ENCODE peak calls at places on chromosomes 11 and 22, in five cellular contexts. F is endothelial cell of umbilical vein, H is A549, Z is GM12878, B is HCT116. A is an unnamed sample.

GRCh38 chr11:110077866-110078325 is 15.3 kb upstream of the ZC3H12C start:
- DNase-seq in F (peak), H (no peak), Z (peak), B (no peak), A (no peak)

GRCh38 chr22:46674367-46674781 is 54.2 kb downstream of the GRAMD4 start:
- DNase-seq in F (peak), H (no peak), Z (no peak), B (no peak), A (no peak)

GRCh38 chr11:125724125-125724524 is 22.0 kb upstream of the PATE1 start:
- DNase-seq in F (peak), H (no peak), Z (no peak), B (peak), A (peak)

GRCh38 chr22:42299586-42300285 is 29.3 kb upstream of the TCF20 start:
- DNase-seq in F (no peak), H (no peak), Z (no peak), B (no peak), A (peak)

GRCh38 chr11:65288706-65289536 is 25.7 kb upstream of the CDC42EP2 start:
- DNase-seq in F (no peak), H (no peak), Z (no peak), B (no peak), A (no peak)

GRCh38 chr11:72851726-72852125 is 37.5 kb downstream of the ATG16L2 start:
- DNase-seq in F (no peak), H (no peak), Z (no peak), B (no peak), A (no peak)

GRCh38 chr22:39233736-39234120 is 11.1 kb downstream of the PDGFB start:
- DNase-seq in F (no peak), H (no peak), Z (no peak), B (no peak), A (no peak)

GRCh38 chr11:110059706-110060430 is 33.3 kb upstream of the ZC3H12C start:
- DNase-seq in F (no peak), H (no peak), Z (no peak), B (no peak), A (no peak)

GRCh38 chr22:19554834-19555404 is 30.7 kb upstream of the CLDN5 start:
- DNase-seq in F (peak), H (peak), Z (no peak), B (peak), A (no peak)

GRCh38 chr11:43393765-43394355 is 35.1 kb downstream of the TTC17 start:
- DNase-seq in F (peak), H (no peak), Z (no peak), B (no peak), A (no peak)

GRCh38 chr11:123742778-123743177 is 1.3 kb upstream of the ZNF202 start:
- DNase-seq in F (no peak), H (no peak), Z (no peak), B (no peak), A (no peak)

GRCh38 chr11:83159901-83160865 is 3.3 kb downstream of the PCF11 start:
- DNase-seq in F (peak), H (no peak), Z (no peak), B (no peak), A (peak)

GRCh38 chr11:32312206-32312817 is 123.0 kb downstream of the WT1 start:
- DNase-seq in F (peak), H (peak), Z (no peak), B (no peak), A (no peak)

GRCh38 chr11:73072935-73073481 is 69.1 kb downstream of the FCHSD2 start:
- DNase-seq in F (peak), H (peak), Z (peak), B (no peak), A (peak)

GRCh38 chr22:36191106-36191836 is 10.3 kb downstream of the APOL4 start:
- DNase-seq in F (no peak), H (no peak), Z (no peak), B (no peak), A (no peak)

GRCh38 chr11:94883878-94884277 is 89.5 kb downstream of the CWC15 start:
- DNase-seq in F (no peak), H (no peak), Z (no peak), B (no peak), A (no peak)

GRCh38 chr11:11044137-11044855 is 186.4 kb upstream of the ZBED5 start:
- DNase-seq in F (no peak), H (no peak), Z (no peak), B (no peak), A (no peak)

GRCh38 chr11:130037881-130038601 is 31.7 kb upstream of the APLP2 start:
- DNase-seq in F (peak), H (no peak), Z (no peak), B (no peak), A (no peak)

GRCh38 chr11:119361961-119362725 is 15.6 kb upstream of the MFRP start:
- DNase-seq in F (no peak), H (no peak), Z (no peak), B (no peak), A (no peak)

GRCh38 chr11:119700030-119700429 is 29.0 kb downstream of the NECTIN1 start:
- DNase-seq in F (no peak), H (no peak), Z (no peak), B (no peak), A (no peak)

GRCh38 chr11:85423331-85423730 is 203.8 kb downstream of the DLG2 start:
- DNase-seq in F (no peak), H (no peak), Z (no peak), B (no peak), A (no peak)

GRCh38 chr11:113593698-113594308 is 112.3 kb downstream of the TMPRSS5 start:
- DNase-seq in F (no peak), H (no peak), Z (peak), B (no peak), A (peak)

GRCh38 chr22:32674925-32675825 is 126.3 kb upstream of the TIMP3 start:
- DNase-seq in F (no peak), H (no peak), Z (no peak), B (no peak), A (peak)

GRCh38 chr22:30751529-30751928 is 56.9 kb downstream of the OSBP2 start:
- DNase-seq in F (no peak), H (no peak), Z (no peak), B (no peak), A (no peak)

GRCh38 chr11:61334434-61335354 is 1.7 kb downstream of the TKFC start:
- DNase-seq in F (no peak), H (no peak), Z (no peak), B (no peak), A (peak)

DNA sequence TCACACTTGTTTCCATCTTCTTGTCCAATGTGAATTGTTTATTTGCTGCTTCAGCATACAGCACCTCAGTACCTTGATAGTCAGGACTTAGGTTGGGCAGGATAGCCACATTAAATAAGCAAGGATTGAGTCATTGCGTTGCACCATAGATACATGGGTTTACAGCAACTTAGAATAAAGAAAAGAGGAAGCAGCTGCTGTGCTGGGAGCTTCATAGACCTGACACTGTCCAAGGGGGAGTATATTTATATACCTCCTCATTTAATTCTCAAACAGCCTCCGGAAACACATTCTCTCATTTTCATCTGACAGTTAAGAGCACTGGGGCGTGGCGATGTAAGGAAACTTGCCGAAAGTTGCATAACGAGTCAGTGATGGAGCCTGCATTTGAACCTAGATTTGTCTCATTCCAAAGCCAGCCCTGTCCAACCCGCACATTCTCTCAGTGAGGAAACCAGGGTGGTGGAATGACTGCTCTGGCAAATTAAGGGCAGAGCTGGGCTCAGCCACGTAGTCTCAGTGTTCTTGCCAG is 42.2 kb downstream of the UBASH3B start:
- DNase-seq in F (no peak), H (peak), Z (no peak), B (no peak), A (peak)
- TF ChIP-seq POLR2A in F (no peak), H (no peak), Z (no peak), B (no peak), A (peak)

GRCh38 chr22:26170795-26171194 is 1.5 kb downstream of the SEZ6L start:
- DNase-seq in F (no peak), H (no peak), Z (no peak), B (no peak), A (peak)

GRCh38 chr22:26169312-26170111 is at the start of gene SEZ6L:
- DNase-seq in F (no peak), H (no peak), Z (no peak), B (no peak), A (peak)

GRCh38 chr22:26174280-26174679 is 5.0 kb downstream of the SEZ6L start:
- DNase-seq in F (no peak), H (peak), Z (no peak), B (no peak), A (peak)

GRCh38 chr22:26170112-26170492 is 840 bp downstream of the SEZ6L start:
- DNase-seq in F (no peak), H (no peak), Z (no peak), B (no peak), A (peak)

GRCh38 chr22:26172389-26172990 is 3.2 kb downstream of the SEZ6L start:
- DNase-seq in F (peak), H (peak), Z (no peak), B (peak), A (peak)
- TF ChIP-seq MAX in F (no peak), H (no peak), Z (no peak), B (no peak), A (no peak)

DNA sequence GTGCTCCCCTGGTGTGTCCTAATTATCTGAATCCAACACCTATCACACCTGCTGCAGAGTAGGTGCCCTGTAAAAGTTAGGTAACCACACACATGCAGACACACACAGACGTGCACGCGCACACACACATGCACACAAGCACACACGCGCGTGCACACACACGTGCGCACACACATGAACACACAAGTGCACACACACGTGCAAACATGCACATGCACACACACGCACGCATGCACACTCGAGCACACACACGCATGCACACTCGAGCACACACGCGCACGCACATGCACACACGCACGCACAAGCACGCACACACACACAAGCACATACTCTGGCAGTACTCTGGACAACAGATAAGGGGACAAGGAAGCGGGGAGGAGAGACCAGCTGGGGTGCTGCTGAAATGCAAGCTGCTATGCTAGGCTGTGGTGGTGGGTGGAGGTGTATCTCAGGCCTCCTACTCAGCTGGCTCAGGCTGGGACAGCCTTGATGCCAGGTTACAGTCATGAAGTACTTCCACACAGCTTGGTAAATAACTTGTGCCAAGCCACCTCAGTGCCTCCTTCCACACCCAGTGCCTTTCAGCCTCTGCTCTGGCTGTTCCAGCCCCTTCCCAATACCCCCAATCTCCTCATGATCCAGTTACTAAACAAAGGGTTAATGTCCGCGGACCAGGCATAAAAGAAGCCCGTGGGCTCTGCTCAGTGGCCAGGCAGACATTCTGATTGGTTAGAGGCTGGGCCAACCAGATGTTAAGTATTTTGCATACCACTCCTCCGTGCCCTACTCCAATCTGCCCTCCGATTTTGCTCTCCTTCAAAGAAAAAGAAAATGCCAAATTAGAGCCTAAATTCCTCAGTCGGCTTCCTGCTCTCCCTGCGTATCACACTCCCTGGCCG is 374.1 kb downstream of the TENM4 start:
- DNase-seq in F (peak), H (no peak), Z (no peak), B (no peak), A (no peak)
- H3K4me3 ChIP-seq in F (no peak), H (no peak), Z (no peak), B (no peak), A (no peak)

DNA sequence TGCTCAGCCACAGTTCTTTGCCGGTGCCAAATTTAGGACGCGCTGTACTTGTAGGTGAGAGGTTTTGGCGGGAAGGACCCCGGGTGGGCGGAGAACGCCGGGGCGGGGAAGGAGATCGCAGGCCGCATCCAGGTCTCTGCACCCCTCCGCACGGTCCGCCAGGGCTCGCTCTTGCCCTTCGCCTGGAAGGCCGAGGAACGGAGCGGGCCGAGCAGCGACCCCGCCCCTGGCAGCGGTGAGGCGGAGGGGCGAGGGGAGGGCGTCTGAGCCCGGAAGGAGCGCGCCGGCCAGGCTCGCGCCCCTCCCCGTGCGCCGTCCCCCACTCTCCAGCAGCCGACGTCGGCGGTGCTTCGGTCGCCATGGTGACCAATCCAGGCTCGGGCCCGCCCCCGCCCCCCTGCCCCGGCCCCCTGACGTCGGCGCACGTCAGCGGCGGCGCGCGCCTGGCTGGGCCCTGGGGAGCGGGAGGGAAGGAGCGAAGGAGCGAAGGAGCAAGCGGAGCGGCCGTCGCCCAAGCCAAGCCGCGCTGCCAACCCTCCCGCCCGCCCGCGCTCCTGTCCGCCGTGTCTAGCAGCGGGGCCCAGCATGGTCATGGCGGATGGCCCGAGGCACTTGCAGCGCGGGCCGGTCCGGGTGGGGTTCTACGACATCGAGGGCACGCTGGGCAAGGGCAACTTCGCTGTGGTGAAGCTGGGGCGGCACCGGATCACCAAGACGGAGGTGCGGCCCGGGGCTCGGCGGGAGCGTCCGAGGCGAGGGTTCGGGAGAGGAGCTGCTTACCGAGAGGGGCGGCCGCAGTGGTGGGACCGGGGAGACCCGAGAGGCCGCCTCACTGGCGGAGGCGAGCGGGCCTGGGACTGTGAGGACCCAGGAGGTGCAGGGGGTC is at the start of gene SIK2:
- DNase-seq in F (peak), H (peak), Z (peak), B (peak), A (peak)
- TF ChIP-seq POLR2A in F (no peak), H (peak), Z (peak), B (no peak), A (peak)

DNA sequence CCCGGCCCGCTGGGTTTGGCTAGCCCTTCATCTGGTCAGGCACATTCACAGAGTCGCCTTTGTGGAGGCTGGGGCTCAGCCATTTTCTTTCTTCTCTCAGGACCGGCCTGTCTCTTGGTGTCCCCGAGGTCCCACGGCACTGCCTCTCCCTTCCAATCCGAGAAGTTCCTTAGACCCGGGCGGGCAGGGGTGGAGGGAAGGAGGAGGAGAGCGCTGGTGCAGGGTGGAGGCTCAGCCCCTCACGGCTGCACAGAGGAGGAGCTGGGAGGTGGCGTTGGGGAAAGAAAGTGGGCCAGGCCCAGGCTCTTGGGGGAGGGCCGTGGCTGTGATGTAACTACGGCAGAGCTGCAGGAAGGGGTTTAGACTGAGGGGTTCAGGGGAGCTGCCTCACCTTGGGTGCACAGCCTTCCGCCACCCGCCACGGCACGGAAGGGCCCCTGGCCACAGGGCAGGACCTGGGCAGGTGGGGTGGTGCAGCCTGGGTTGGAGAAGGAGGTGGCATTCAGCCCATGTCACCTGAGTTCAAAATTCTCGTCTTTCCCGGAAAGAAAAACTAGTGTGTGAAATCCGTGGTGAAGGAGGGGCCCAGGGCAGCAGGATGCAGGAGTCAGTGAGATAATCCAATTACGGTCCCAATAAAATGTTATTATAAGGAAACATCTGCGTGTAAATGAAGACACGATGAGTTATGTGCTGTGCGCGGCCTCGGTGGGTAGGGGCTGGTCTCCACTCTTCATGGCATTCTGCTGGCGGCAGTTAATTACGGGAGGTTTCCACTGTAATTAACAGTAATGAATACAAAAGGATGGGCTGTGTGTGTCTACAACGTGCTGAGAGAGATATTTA is 1.7 kb downstream of the BRSK2 start:
- DNase-seq in F (no peak), H (no peak), Z (no peak), B (no peak), A (no peak)
- TF ChIP-seq MAX in F (no peak), H (no peak), Z (no peak), B (no peak), A (no peak)

GRCh38 chr11:122663056-122663740 is 7.7 kb downstream of the UBASH3B start:
- DNase-seq in F (no peak), H (no peak), Z (no peak), B (no peak), A (no peak)
- H3K4me3 ChIP-seq in F (no peak), H (no peak), Z (no peak), B (no peak), A (no peak)